ENCODE peak calls at places on chromosomes 2 and 18, in five cellular contexts. B is HCT116, S is cardiac muscle cell, M is mammary epithelial cell, T is PC-9. Q is an unnamed sample.
A peak's percentile ranks its signal among the peaks of the same experiment; 100 is the strongest.

GRCh38 chr2:218229239-218229638 is 12.2 kb downstream of the ARPC2 start:
- DNase-seq in B (no peak), S (peak; percentile 17), M (peak; percentile 78), T (peak; percentile 83), Q (peak; percentile 75)

GRCh38 chr18:57397440-57397839 is 37.7 kb upstream of the ONECUT2 start:
- DNase-seq in B (peak; percentile 2), S (no peak), M (peak; percentile 25), T (peak; percentile 71), Q (no peak)

GRCh38 chr2:10905006-10905871 is 6.5 kb upstream of the KCNF1 start:
- DNase-seq in B (no peak), S (no peak), M (peak; percentile 80), T (peak; percentile 23), Q (no peak)

GRCh38 chr18:22168360-22168921 is 948 bp upstream of the GATA6 start:
- DNase-seq in B (no peak), S (peak; percentile 86), M (no peak), T (peak; percentile 54), Q (peak; percentile 22)

GRCh38 chr2:212109792-212110680 is 428.6 kb downstream of the ERBB4 start:
- DNase-seq in B (no peak), S (no peak), M (no peak), T (no peak), Q (no peak)

GRCh38 chr2:45743531-45744391 is 92.3 kb downstream of the PRKCE start:
- DNase-seq in B (no peak), S (no peak), M (no peak), T (no peak), Q (no peak)

GRCh38 chr2:20747317-20747716 is 75.6 kb downstream of the LDAH start:
- DNase-seq in B (no peak), S (no peak), M (no peak), T (no peak), Q (no peak)

GRCh38 chr2:171688129-171688465 is 828 bp downstream of the DYNC1I2 start:
- DNase-seq in B (no peak), S (peak; percentile 27), M (no peak), T (no peak), Q (no peak)

GRCh38 chr18:9719421-9719981 is 11.4 kb downstream of the RAB31 start:
- DNase-seq in B (peak; percentile 80), S (no peak), M (peak; percentile 83), T (peak; percentile 82), Q (no peak)

GRCh38 chr2:70685771-70686171 is 82.2 kb downstream of the ADD2 start:
- DNase-seq in B (no peak), S (no peak), M (no peak), T (no peak), Q (no peak)

GRCh38 chr2:107235491-107236254 is 349.7 kb upstream of the ST6GAL2 start:
- DNase-seq in B (no peak), S (no peak), M (no peak), T (no peak), Q (no peak)

GRCh38 chr18:50061876-50062517 is 132.9 kb downstream of the MYO5B start:
- DNase-seq in B (no peak), S (no peak), M (peak; percentile 32), T (no peak), Q (no peak)

GRCh38 chr2:202135111-202135874 is 62.2 kb downstream of the KIAA2012 start:
- DNase-seq in B (no peak), S (no peak), M (peak; percentile 69), T (peak; percentile 79), Q (no peak)

GRCh38 chr2:102268529-102269524 is 42.5 kb upstream of the IL1RL1 start:
- DNase-seq in B (no peak), S (no peak), M (no peak), T (no peak), Q (no peak)

GRCh38 chr2:128416781-128417180 is 98.1 kb upstream of the HS6ST1 start:
- DNase-seq in B (no peak), S (no peak), M (no peak), T (no peak), Q (no peak)

GRCh38 chr2:147223119-147223518 is 621.7 kb upstream of the ACVR2A start:
- DNase-seq in B (no peak), S (no peak), M (no peak), T (no peak), Q (no peak)

GRCh38 chr2:241894681-241895426 is 25.3 kb downstream of the RTP5 start:
- DNase-seq in B (no peak), S (no peak), M (no peak), T (no peak), Q (no peak)

GRCh38 chr18:67300498-67300897 is 216.0 kb downstream of the DSEL start:
- DNase-seq in B (no peak), S (no peak), M (peak; percentile 5), T (no peak), Q (peak; percentile 13)

GRCh38 chr2:24883946-24884345 is 36.1 kb downstream of the ADCY3 start:
- DNase-seq in B (no peak), S (no peak), M (no peak), T (no peak), Q (no peak)

GRCh38 chr2:30514134-30514860 is 67.3 kb downstream of the LCLAT1 start:
- DNase-seq in B (no peak), S (peak; percentile 83), M (peak; percentile 52), T (no peak), Q (peak; percentile 12)

GRCh38 chr2:239226677-239227076 is 174.1 kb downstream of the HDAC4 start:
- DNase-seq in B (no peak), S (no peak), M (no peak), T (no peak), Q (no peak)
- TF ChIP-seq CTCF in B (peak; percentile 2), S (no peak), M (no peak), T (no peak), Q (no peak)

GRCh38 chr2:105801961-105802360 is 57.2 kb downstream of the NCK2 start:
- DNase-seq in B (no peak), S (no peak), M (no peak), T (no peak), Q (no peak)

GRCh38 chr2:105800036-105800755 is 55.5 kb downstream of the NCK2 start:
- DNase-seq in B (no peak), S (no peak), M (no peak), T (no peak), Q (no peak)

GRCh38 chr2:105802587-105802986 is 57.9 kb downstream of the NCK2 start:
- DNase-seq in B (no peak), S (no peak), M (peak; percentile 47), T (no peak), Q (peak; percentile 66)

GRCh38 chr2:105803337-105803736 is 58.6 kb downstream of the NCK2 start:
- DNase-seq in B (no peak), S (no peak), M (no peak), T (no peak), Q (no peak)

DNA sequence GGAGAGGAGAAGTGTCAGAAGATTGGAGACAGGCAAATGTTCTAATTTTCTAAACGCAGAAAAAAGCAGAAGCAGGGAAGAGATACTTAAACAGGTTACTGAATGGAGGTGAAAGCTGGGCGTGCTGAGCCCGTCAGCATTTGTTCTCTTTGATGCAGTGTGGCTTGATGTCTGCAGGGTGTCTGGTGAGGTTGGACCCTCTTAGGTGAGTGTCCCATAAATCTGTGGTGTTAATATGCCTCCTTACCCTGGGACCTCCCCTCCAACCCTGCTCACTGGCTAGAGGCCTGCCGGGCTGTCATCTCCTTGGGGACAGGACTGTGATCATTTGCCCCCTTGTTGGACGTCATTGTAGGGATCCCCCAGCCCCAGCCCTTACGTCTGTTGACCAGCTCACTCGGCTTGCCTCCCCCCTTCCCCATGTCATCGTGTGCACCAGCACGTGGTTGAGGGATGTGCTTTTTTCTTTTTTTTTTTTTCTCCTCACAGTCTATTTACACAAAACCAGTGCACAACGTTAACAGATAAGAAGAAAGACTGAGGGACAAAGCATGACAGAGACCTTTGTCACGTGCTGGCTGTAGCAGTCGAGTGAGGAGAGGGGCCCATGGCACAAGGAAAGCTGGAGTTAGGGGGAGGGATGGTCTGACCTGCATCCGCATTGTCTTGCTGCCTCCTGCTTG is 56.4 kb downstream of the NCK2 start:
- DNase-seq in B (no peak), S (no peak), M (no peak), T (no peak), Q (no peak)
- H3K4me3 ChIP-seq in B (no peak overlapping the region), S (no peak overlapping the region), M (no peak overlapping the region), T (no peak overlapping the region), Q (no peak overlapping the region)

GRCh38 chr2:232525199-232525598 is 761 bp upstream of the CHRND start:
- DNase-seq in B (no peak), S (no peak), M (no peak), T (no peak), Q (no peak)

GRCh38 chr2:232527905-232528470 is 2.0 kb downstream of the CHRND start:
- DNase-seq in B (no peak), S (no peak), M (no peak), T (no peak), Q (no peak)

GRCh38 chr2:232525796-232526195 is at the start of gene CHRND:
- DNase-seq in B (no peak), S (peak; percentile 36), M (no peak), T (no peak), Q (no peak)

GRCh38 chr2:232524771-232525170 is 1.2 kb upstream of the CHRND start:
- DNase-seq in B (no peak), S (no peak), M (no peak), T (no peak), Q (no peak)

GRCh38 chr2:232526296-232527055 is 516 bp downstream of the CHRND start:
- DNase-seq in B (no peak), S (no peak), M (no peak), T (no peak), Q (no peak)
- H3K27me3 ChIP-seq in B (no peaks in the 10 kb centered on the region), S (peaks cover 27% of the 10 kb centered on the region), M (peaks cover 27% of the 10 kb centered on the region), T (peaks cover 29% of the 10 kb centered on the region), Q (peaks cover 1% of the 10 kb centered on the region)

DNA sequence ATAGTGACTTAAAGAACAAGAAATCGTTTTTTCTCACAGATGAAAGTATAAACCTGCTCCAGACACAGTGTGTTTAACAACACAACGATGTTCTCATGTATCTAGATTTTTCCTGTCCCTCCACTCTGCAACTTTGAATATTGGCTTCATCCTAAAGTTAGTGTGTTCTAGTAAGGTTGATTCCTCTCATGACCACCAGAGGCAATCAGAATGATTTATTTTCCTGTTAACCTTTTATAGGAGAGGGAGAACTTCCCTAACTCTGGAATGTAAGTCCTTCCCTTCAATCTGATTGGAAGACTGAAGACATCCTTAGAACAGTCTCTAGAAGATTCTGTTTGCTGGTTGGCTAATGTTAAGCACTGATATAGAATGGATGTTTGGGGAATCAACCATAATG is 41.0 kb upstream of the TAF4B start:
- DNase-seq in B (peak; percentile 48), S (no peak), M (no peak), T (no peak), Q (no peak)
- TF ChIP-seq CTCF in B (peak; percentile 37), S (no peak), M (no peak), T (peak; percentile 37), Q (peak; percentile 9)

GRCh38 chr18:26436176-26437031 is 111.9 kb downstream of the KCTD1 start:
- DNase-seq in B (peak; percentile 73), S (no peak), M (peak; percentile 72), T (peak; percentile 95), Q (no peak)
- H3K4me3 ChIP-seq in B (no peak overlapping the region), S (no peak overlapping the region), M (no peak overlapping the region), T (peak overlapping the region; percentile 37), Q (no peak overlapping the region)

GRCh38 chr18:10784596-10785202 is 258.9 kb downstream of the NAPG start:
- DNase-seq in B (no peak), S (no peak), M (no peak), T (no peak), Q (no peak)
- H3K27me3 ChIP-seq in B (peaks cover 31% of the 10 kb centered on the region), S (no peaks in the 10 kb centered on the region), M (no peaks in the 10 kb centered on the region), T (peaks cover 20% of the 10 kb centered on the region), Q (no peaks in the 10 kb centered on the region)

GRCh38 chr2:15670981-15671380 is 79.3 kb downstream of the DDX1 start:
- DNase-seq in B (no peak), S (no peak), M (no peak), T (no peak), Q (no peak)
- TF ChIP-seq CTCF in B (no peak), S (no peak), M (no peak), T (no peak), Q (no peak)

Q was measured in GM06990.